ENCODE peak calls at places on chromosomes 16 and 17, in six cellular contexts. I, P, A, S, V and L are unnamed samples.

GRCh38 chr16:68257906-68258800 is 6.2 kb upstream of the SLC7A6 start:
- DNase-seq in I (peak), P (no peak), A (peak), S (no peak), V (peak), L (no peak)

GRCh38 chr17:4109424-4109823 is 33.4 kb downstream of the ZZEF1 start:
- DNase-seq in I (no peak), P (no peak), A (peak), S (no peak), V (no peak), L (no peak)

GRCh38 chr17:57756941-57757340 is 11.8 kb upstream of the CCDC182 start:
- DNase-seq in I (no peak), P (no peak), A (no peak), S (peak), V (no peak), L (no peak)

GRCh38 chr17:35847006-35847405 is 21.7 kb downstream of the HEATR9 start:
- DNase-seq in I (no peak), P (no peak), A (no peak), S (no peak), V (no peak), L (no peak)

GRCh38 chr16:87016636-87017035 is 300.6 kb downstream of the C16orf95 start:
- DNase-seq in I (no peak), P (no peak), A (no peak), S (no peak), V (no peak), L (no peak)

GRCh38 chr16:4660454-4661007 is 32.8 kb upstream of the NUDT16L1 start:
- DNase-seq in I (peak), P (no peak), A (no peak), S (no peak), V (no peak), L (peak)

GRCh38 chr17:64087252-64088005 is 42.5 kb downstream of the ERN1 start:
- DNase-seq in I (no peak), P (no peak), A (no peak), S (no peak), V (no peak), L (no peak)

GRCh38 chr17:28038802-28039600 is 3.5 kb upstream of the NLK start:
- DNase-seq in I (peak), P (no peak), A (no peak), S (no peak), V (no peak), L (no peak)

GRCh38 chr17:47789611-47790520 is 31.7 kb downstream of the OSBPL7 start:
- DNase-seq in I (peak), P (no peak), A (no peak), S (peak), V (peak), L (peak)

GRCh38 chr17:27872776-27873175 is 20.4 kb downstream of the LYRM9 start:
- DNase-seq in I (no peak), P (no peak), A (no peak), S (no peak), V (no peak), L (no peak)

GRCh38 chr17:38654411-38655398 is 20.1 kb downstream of the EPOP start:
- DNase-seq in I (no peak), P (no peak), A (no peak), S (no peak), V (no peak), L (peak)

GRCh38 chr17:76382803-76383644 is 1.4 kb upstream of the SPHK1 start:
- DNase-seq in I (peak), P (no peak), A (peak), S (peak), V (no peak), L (peak)

GRCh38 chr16:54265558-54266213 is 20.9 kb downstream of the IRX3 start:
- DNase-seq in I (peak), P (no peak), A (peak), S (no peak), V (no peak), L (no peak)

GRCh38 chr16:57862698-57863433 is 60.6 kb upstream of the KIFC3 start:
- DNase-seq in I (no peak), P (no peak), A (no peak), S (peak), V (no peak), L (no peak)

GRCh38 chr16:359871-360697 is 7.6 kb upstream of the AXIN1 start:
- DNase-seq in I (no peak), P (no peak), A (no peak), S (peak), V (no peak), L (no peak)

GRCh38 chr16:47043200-47043599 is 69.7 kb upstream of the DNAJA2 start:
- DNase-seq in I (no peak), P (no peak), A (no peak), S (no peak), V (no peak), L (no peak)

GRCh38 chr17:38600416-38600815 is 5.3 kb downstream of the SRCIN1 start:
- DNase-seq in I (no peak), P (no peak), A (no peak), S (peak), V (no peak), L (no peak)

GRCh38 chr17:4635823-4636375 is 5.6 kb downstream of the ALOX15 start:
- DNase-seq in I (no peak), P (no peak), A (peak), S (no peak), V (no peak), L (no peak)

GRCh38 chr17:16989953-16990860 is 18.3 kb upstream of the TNFRSF13B start:
- DNase-seq in I (peak), P (no peak), A (no peak), S (no peak), V (no peak), L (no peak)

GRCh38 chr16:10951016-10951415 is 6.7 kb downstream of the CLEC16A start:
- DNase-seq in I (no peak), P (no peak), A (no peak), S (no peak), V (no peak), L (no peak)

GRCh38 chr17:69609495-69610315 is 195.2 kb downstream of the MAP2K6 start:
- DNase-seq in I (peak), P (no peak), A (no peak), S (peak), V (no peak), L (no peak)

GRCh38 chr16:86545481-86545880 is 9.6 kb downstream of the MTHFSD start:
- DNase-seq in I (no peak), P (no peak), A (no peak), S (no peak), V (no peak), L (no peak)

GRCh38 chr16:89344314-89344828 is 126.9 kb downstream of the ZNF778 start:
- DNase-seq in I (no peak), P (no peak), A (no peak), S (no peak), V (peak), L (no peak)

GRCh38 chr17:29390856-29391631 is 881 bp downstream of the TAOK1 start:
- DNase-seq in I (peak), P (no peak), A (peak), S (peak), V (peak), L (peak)

GRCh38 chr17:55295411-55296170 is 30.8 kb downstream of the HLF start:
- DNase-seq in I (peak), P (no peak), A (peak), S (peak), V (peak), L (no peak)

GRCh38 chr16:28981517-28981916 is 3.3 kb upstream of the LAT start:
- DNase-seq in I (no peak), P (no peak), A (no peak), S (peak), V (no peak), L (no peak)

GRCh38 chr16:85003723-85004586 is 7.4 kb downstream of the ZDHHC7 start:
- DNase-seq in I (no peak), P (no peak), A (peak), S (no peak), V (peak), L (no peak)

GRCh38 chr17:15971108-15971507 is 26.2 kb downstream of the ADORA2B start:
- DNase-seq in I (no peak), P (no peak), A (no peak), S (no peak), V (no peak), L (no peak)

GRCh38 chr17:79654960-79655382 is 44.1 kb upstream of the RBFOX3 start:
- DNase-seq in I (no peak), P (no peak), A (peak), S (no peak), V (no peak), L (no peak)

GRCh38 chr16:70573451-70574121 is 50.0 kb downstream of the SF3B3 start:
- DNase-seq in I (peak), P (no peak), A (peak), S (no peak), V (no peak), L (no peak)

GRCh38 chr16:728131-728889 is 1.4 kb downstream of the HAGHL start:
- DNase-seq in I (peak), P (no peak), A (peak), S (peak), V (peak), L (peak)

GRCh38 chr16:6428861-6429260 is 903.8 kb upstream of the RBFOX1 start:
- DNase-seq in I (no peak), P (no peak), A (no peak), S (no peak), V (no peak), L (no peak)

GRCh38 chr17:3962217-3963069 is 1.8 kb downstream of the ATP2A3 start:
- DNase-seq in I (no peak), P (no peak), A (no peak), S (no peak), V (no peak), L (no peak)

GRCh38 chr16:2979669-2980226 is 498 bp downstream of the PKMYT1 start:
- DNase-seq in I (no peak), P (no peak), A (no peak), S (peak), V (no peak), L (no peak)

GRCh38 chr17:56076980-56077379 is 76.3 kb upstream of the ANKFN1 start:
- DNase-seq in I (no peak), P (no peak), A (no peak), S (no peak), V (no peak), L (no peak)

GRCh38 chr17:6137716-6138502 is 67.7 kb downstream of the WSCD1 start:
- DNase-seq in I (no peak), P (no peak), A (no peak), S (no peak), V (no peak), L (no peak)

GRCh38 chr17:4591529-4591928 is 7.2 kb downstream of the SMTNL2 start:
- DNase-seq in I (peak), P (no peak), A (no peak), S (no peak), V (peak), L (no peak)

GRCh38 chr17:63675607-63676539 is 24.1 kb downstream of the LIMD2 start:
- DNase-seq in I (peak), P (peak), A (peak), S (no peak), V (peak), L (no peak)

GRCh38 chr17:4485676-4486646 is 12.7 kb upstream of the SPNS2 start:
- DNase-seq in I (no peak), P (no peak), A (no peak), S (no peak), V (no peak), L (peak)

GRCh38 chr16:81808933-81809480 is 29.9 kb downstream of the PLCG2 start:
- DNase-seq in I (no peak), P (no peak), A (no peak), S (no peak), V (no peak), L (peak)
- H3K27ac ChIP-seq in I (no peak), P (no peak), A (no peak), S (no peak), V (no peak), L (peak)

DNA sequence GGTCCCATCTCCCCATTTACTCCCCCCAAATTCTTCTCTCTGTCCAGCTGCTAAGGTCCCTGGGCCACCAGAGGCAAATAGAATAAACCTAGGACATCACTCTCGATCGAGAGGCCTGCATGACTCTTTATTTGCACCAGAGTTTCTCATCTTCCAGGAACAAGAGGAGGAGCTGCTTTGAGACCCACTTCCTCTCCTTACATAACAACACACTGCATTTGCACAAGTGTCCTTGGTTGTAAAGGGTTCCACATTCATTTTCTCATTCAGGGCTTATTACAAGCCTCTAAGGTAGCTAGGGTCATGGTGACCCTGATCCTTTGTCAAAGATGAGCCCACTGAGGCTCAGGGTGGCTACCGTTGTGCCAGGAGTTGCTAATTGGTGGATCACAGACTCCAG is 38.1 kb upstream of the RHOT1 start:
- DNase-seq in I (no peak), P (no peak), A (no peak), S (no peak), V (no peak), L (no peak)
- H3K27ac ChIP-seq in I (no peak), P (no peak), A (no peak), S (no peak), V (no peak), L (no peak)

GRCh38 chr17:2086306-2086705 is 31.4 kb downstream of the HIC1 start:
- DNase-seq in I (no peak), P (no peak), A (no peak), S (no peak), V (peak), L (peak)

GRCh38 chr17:2085648-2085949 is 30.7 kb downstream of the HIC1 start:
- DNase-seq in I (peak), P (no peak), A (no peak), S (no peak), V (peak), L (no peak)

GRCh38 chr17:2090210-2090641 is 35.3 kb downstream of the HIC1 start:
- DNase-seq in I (no peak), P (no peak), A (no peak), S (no peak), V (peak), L (peak)

GRCh38 chr17:2089021-2089422 is 34.1 kb downstream of the HIC1 start:
- DNase-seq in I (peak), P (no peak), A (no peak), S (no peak), V (peak), L (peak)

GRCh38 chr17:2087597-2088211 is 32.8 kb downstream of the HIC1 start:
- DNase-seq in I (peak), P (no peak), A (peak), S (no peak), V (peak), L (peak)
- H3K27ac ChIP-seq in I (no peak), P (no peak), A (peak), S (no peak), V (peak), L (peak)

GRCh38 chr16:30553396-30553899 is 4.7 kb downstream of the ZNF764 start:
- DNase-seq in I (no peak), P (no peak), A (no peak), S (no peak), V (no peak), L (no peak)

GRCh38 chr16:30548392-30549255 is 9.6 kb downstream of the ZNF764 start:
- DNase-seq in I (no peak), P (no peak), A (no peak), S (no peak), V (no peak), L (no peak)

GRCh38 chr16:30554933-30555847 is 3.0 kb downstream of the ZNF764 start:
- DNase-seq in I (no peak), P (no peak), A (no peak), S (no peak), V (peak), L (peak)

GRCh38 chr16:30552956-30553355 is 5.2 kb downstream of the ZNF764 start:
- DNase-seq in I (no peak), P (no peak), A (no peak), S (no peak), V (no peak), L (no peak)

GRCh38 chr16:30551781-30552180 is 6.4 kb downstream of the ZNF764 start:
- DNase-seq in I (no peak), P (no peak), A (no peak), S (no peak), V (no peak), L (no peak)
- H3K27ac ChIP-seq in I (no peak), P (no peak), A (no peak), S (no peak), V (peak), L (peak)

DNA sequence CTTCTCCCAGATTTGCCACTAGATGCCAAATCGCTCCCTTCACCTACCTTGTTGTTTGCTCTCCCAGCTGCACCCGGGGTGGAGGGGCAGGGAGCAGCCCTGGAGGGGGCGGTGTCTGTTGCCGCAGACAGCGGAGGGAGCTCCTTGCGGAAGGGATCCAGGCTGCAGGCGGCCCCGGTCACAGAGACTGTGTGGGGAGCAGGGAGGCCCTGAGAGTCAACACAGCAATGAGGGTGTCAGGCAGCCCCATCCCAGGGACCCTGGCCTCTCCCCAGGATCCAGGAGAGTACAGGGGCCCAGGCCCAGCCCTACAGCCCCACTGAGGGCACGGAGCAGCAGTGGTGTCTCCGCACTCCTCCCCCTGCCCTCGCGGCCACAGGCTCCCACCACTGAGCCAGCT is 50.5 kb upstream of the CHMP6 start:
- DNase-seq in I (no peak), P (no peak), A (no peak), S (no peak), V (peak), L (peak)
- H3K27ac ChIP-seq in I (no peak), P (no peak), A (no peak), S (no peak), V (no peak), L (no peak)

GRCh38 chr16:19430345-19430744 is 12.7 kb downstream of the TMC5 start:
- DNase-seq in I (no peak), P (no peak), A (no peak), S (no peak), V (no peak), L (no peak)

GRCh38 chr16:19429271-19429670 is 11.6 kb downstream of the TMC5 start:
- DNase-seq in I (no peak), P (no peak), A (no peak), S (no peak), V (no peak), L (no peak)

GRCh38 chr16:19432429-19432828 is 14.7 kb downstream of the TMC5 start:
- DNase-seq in I (no peak), P (no peak), A (no peak), S (no peak), V (no peak), L (no peak)

GRCh38 chr16:19434584-19434983 is 16.9 kb downstream of the TMC5 start:
- DNase-seq in I (no peak), P (no peak), A (no peak), S (no peak), V (no peak), L (no peak)

GRCh38 chr16:19431636-19432340 is 14.1 kb downstream of the TMC5 start:
- DNase-seq in I (no peak), P (no peak), A (no peak), S (no peak), V (no peak), L (no peak)
- H3K27ac ChIP-seq in I (no peak), P (no peak), A (no peak), S (no peak), V (no peak), L (peak)

DNA sequence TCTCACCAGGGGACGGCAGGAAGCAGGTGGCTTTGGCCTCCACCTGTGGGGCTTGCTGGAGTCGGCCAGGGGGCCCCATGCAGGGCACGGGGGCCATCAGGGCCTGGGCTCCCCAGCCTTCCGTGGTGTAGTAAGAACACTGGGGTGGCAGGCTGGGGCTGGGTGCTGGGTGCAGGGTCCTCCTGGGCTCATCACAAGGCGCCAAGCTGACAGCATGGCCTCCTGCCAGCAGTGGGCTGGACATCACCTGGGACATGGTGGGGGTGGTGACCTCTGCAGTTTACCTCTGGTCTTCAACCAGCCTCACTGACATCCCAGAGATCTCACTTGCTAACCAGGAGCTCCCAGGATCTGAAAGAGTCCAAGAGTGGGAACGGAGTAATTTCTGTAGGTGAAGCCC is 5.3 kb downstream of the TNS4 start:
- DNase-seq in I (no peak), P (no peak), A (no peak), S (no peak), V (no peak), L (no peak)
- H3K27ac ChIP-seq in I (no peak), P (no peak), A (no peak), S (no peak), V (no peak), L (no peak)